ENCODE peak calls at places on chromosomes 2 and 18, in eight cellular contexts. B, T, S, G, V, Z, A and F are unnamed samples.

GRCh38 chr18:43396266-43396665 is 119.0 kb upstream of the SYT4 start:
- DNase-seq in B (no peak), T (no peak), S (no peak), G (no peak), V (no peak), Z (peak), A (no peak), F (no peak)

GRCh38 chr2:236915726-236916125 is 170.0 kb upstream of the COPS8 start:
- DNase-seq in B (no peak), T (no peak), S (no peak), G (no peak), V (no peak), Z (no peak), A (no peak), F (no peak)

GRCh38 chr2:218298314-218298875 is 6.1 kb upstream of the TMBIM1 start:
- DNase-seq in B (no peak), T (no peak), S (no peak), G (no peak), V (no peak), Z (no peak), A (no peak), F (no peak)

GRCh38 chr2:7427293-7428060 is 510.3 kb downstream of the RNF144A start:
- DNase-seq in B (no peak), T (no peak), S (no peak), G (no peak), V (peak), Z (peak), A (no peak), F (peak)

GRCh38 chr2:61588566-61588965 is 50.4 kb upstream of the XPO1 start:
- DNase-seq in B (no peak), T (no peak), S (no peak), G (no peak), V (no peak), Z (no peak), A (no peak), F (no peak)

GRCh38 chr2:134104754-134105153 is 149.1 kb upstream of the MGAT5 start:
- DNase-seq in B (no peak), T (no peak), S (no peak), G (no peak), V (no peak), Z (no peak), A (no peak), F (no peak)

GRCh38 chr2:76985387-76986136 is 536.6 kb downstream of the LRRTM4 start:
- DNase-seq in B (no peak), T (no peak), S (no peak), G (no peak), V (no peak), Z (no peak), A (no peak), F (no peak)

GRCh38 chr2:46886268-46887027 is 29.2 kb downstream of the MCFD2 start:
- DNase-seq in B (no peak), T (no peak), S (no peak), G (no peak), V (no peak), Z (no peak), A (no peak), F (no peak)

GRCh38 chr18:2111456-2111855 is 459.8 kb downstream of the METTL4 start:
- DNase-seq in B (no peak), T (no peak), S (no peak), G (no peak), V (no peak), Z (peak), A (no peak), F (no peak)

GRCh38 chr2:232349546-232349945 is 29.0 kb upstream of the ALPP start:
- DNase-seq in B (peak), T (peak), S (no peak), G (no peak), V (no peak), Z (no peak), A (no peak), F (no peak)

GRCh38 chr2:159438284-159438683 is 151.8 kb upstream of the WDSUB1 start:
- DNase-seq in B (no peak), T (no peak), S (no peak), G (no peak), V (no peak), Z (no peak), A (no peak), F (no peak)

GRCh38 chr2:237864940-237865622 is 5.7 kb downstream of the RAMP1 start:
- DNase-seq in B (peak), T (no peak), S (no peak), G (peak), V (no peak), Z (peak), A (peak), F (no peak)

GRCh38 chr2:8721410-8721809 is 39.6 kb downstream of the ID2 start:
- DNase-seq in B (no peak), T (no peak), S (no peak), G (no peak), V (no peak), Z (no peak), A (no peak), F (no peak)

GRCh38 chr2:157596992-157597681 is 31.5 kb downstream of the ACVR1C start:
- DNase-seq in B (peak), T (no peak), S (peak), G (peak), V (peak), Z (no peak), A (no peak), F (peak)
- TF ChIP-seq CTCF in B (peak), T (peak), S (peak), G (peak), V (peak), Z (peak), A (no peak), F (peak)

DNA sequence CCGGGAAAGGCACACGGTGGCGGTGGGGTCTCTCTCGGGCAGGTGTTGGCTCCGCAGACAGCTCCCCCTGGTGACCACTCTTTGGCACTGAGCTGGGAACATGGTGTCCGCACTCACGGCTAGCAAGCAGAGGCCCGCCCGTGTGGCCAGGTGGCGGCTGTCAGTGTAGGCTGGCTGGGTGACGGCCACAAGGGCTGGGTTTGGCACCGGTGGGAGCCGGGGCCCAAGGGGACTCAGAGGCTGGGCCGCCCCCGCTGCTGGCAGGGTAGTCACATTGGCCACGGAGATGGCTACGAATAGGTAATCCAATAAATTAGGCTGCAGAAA is 1071.7 kb downstream of the RPIA start:
- DNase-seq in B (peak), T (peak), S (no peak), G (no peak), V (no peak), Z (no peak), A (no peak), F (peak)
- TF ChIP-seq CTCF in B (no peak), T (no peak), S (no peak), G (no peak), V (no peak), Z (no peak), A (no peak), F (no peak)

GRCh38 chr2:38446418-38446817 is 69.3 kb upstream of the ATL2 start:
- DNase-seq in B (no peak), T (no peak), S (no peak), G (no peak), V (no peak), Z (peak), A (no peak), F (no peak)
- TF ChIP-seq CTCF in B (peak), T (no peak), S (peak), G (peak), V (no peak), Z (peak), A (no peak), F (no peak)

GRCh38 chr2:96265840-96266569 is at the start of the genes CIAO1 and TMEM127:
- DNase-seq in B (peak), T (peak), S (peak), G (peak), V (peak), Z (peak), A (peak), F (peak)
- TF ChIP-seq CTCF in B (no peak), T (no peak), S (no peak), G (peak), V (no peak), Z (peak), A (peak), F (peak)

DNA sequence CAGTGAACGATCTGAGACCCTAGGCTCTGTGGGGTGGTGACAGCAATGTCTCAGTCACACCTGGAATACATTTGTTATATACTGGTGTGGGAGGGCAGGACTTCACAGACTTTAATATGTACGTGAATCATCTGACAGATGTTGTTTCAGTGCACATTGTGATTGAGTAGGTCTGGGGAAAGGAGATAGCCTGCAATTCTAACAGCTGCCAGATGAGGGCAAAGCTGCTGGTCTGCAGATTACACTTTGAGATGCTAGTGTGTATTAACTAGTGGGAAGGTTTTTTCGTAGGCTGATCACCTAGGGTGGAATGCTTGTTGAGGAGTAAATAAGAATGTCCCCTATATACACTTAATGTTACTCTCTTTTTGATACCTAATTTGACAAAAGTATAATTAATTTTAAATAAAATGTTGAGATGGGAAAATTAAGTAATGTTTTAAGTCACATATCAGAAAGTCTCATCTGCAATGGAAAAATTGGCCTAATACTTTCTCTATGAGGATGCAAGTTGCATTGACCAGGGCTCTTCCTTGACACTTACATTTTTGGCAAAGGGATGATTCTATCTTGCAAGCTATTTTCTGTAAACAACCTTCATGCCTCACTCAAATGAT is 496.9 kb upstream of the HNMT start:
- DNase-seq in B (no peak), T (no peak), S (peak), G (no peak), V (peak), Z (peak), A (no peak), F (peak)
- TF ChIP-seq CTCF in B (peak), T (peak), S (peak), G (peak), V (peak), Z (peak), A (no peak), F (peak)